ENCODE peak calls at places on chromosomes 13 and 19, in seven cellular contexts. F is neural progenitor cell, X is heart left ventricle, Q is A549, C is bronchial epithelial cell, T is GM13977, I is neural crest cell. J is an unnamed sample.

GRCh38 chr19:5578094-5578846 is 10.5 kb upstream of the TINCR start:
- DNase-seq in F (peak), X (peak), Q (peak), C (peak), T (peak), I (peak), J (peak)

GRCh38 chr19:42201489-42202289 is 15.8 kb downstream of the DEDD2 start:
- DNase-seq in F (no peak), X (peak), Q (no peak), C (no peak), T (peak), I (no peak), J (peak)

GRCh38 chr13:99386911-99387788 is 80.0 kb upstream of the GPR183 start:
- DNase-seq in F (peak), X (no peak), Q (peak), C (peak), T (peak), I (peak), J (peak)

GRCh38 chr13:80083516-80084085 is 257.3 kb downstream of the SPRY2 start:
- DNase-seq in F (no peak), X (no peak), Q (no peak), C (no peak), T (no peak), I (no peak), J (no peak)

GRCh38 chr13:66835040-66835628 is 395.0 kb downstream of the PCDH9 start:
- DNase-seq in F (peak), X (peak), Q (peak), C (no peak), T (no peak), I (no peak), J (no peak)

GRCh38 chr13:106533940-106534843 is 1.3 kb downstream of the EFNB2 start:
- DNase-seq in F (peak), X (peak), Q (no peak), C (peak), T (peak), I (peak), J (peak)

GRCh38 chr13:112837371-112838037 is 131.5 kb upstream of the MCF2L start:
- DNase-seq in F (no peak), X (no peak), Q (no peak), C (no peak), T (no peak), I (no peak), J (no peak)

GRCh38 chr19:35696835-35697234 is 7.5 kb upstream of the ZBTB32 start:
- DNase-seq in F (no peak), X (no peak), Q (no peak), C (no peak), T (peak), I (no peak), J (peak)

GRCh38 chr19:14248578-14249011 is 42.6 kb upstream of the ADGRL1 start:
- DNase-seq in F (peak), X (peak), Q (no peak), C (no peak), T (peak), I (peak), J (peak)

GRCh38 chr19:49020342-49020741 is 3.5 kb upstream of the LHB start:
- DNase-seq in F (no peak), X (no peak), Q (no peak), C (no peak), T (no peak), I (no peak), J (no peak)

GRCh38 chr13:43694265-43694664 is 92.5 kb downstream of the ENOX1 start:
- DNase-seq in F (no peak), X (no peak), Q (no peak), C (no peak), T (no peak), I (no peak), J (no peak)

GRCh38 chr13:68715651-68716050 is 1392.0 kb upstream of the ATXN8OS start:
- DNase-seq in F (no peak), X (no peak), Q (no peak), C (no peak), T (no peak), I (no peak), J (no peak)

GRCh38 chr19:33235996-33236350 is 10.3 kb upstream of the SLC7A10 start:
- DNase-seq in F (no peak), X (no peak), Q (no peak), C (no peak), T (no peak), I (no peak), J (no peak)

GRCh38 chr19:37303591-37304171 is 67.2 kb upstream of the ZNF527 start:
- DNase-seq in F (peak), X (no peak), Q (no peak), C (no peak), T (peak), I (no peak), J (no peak)

GRCh38 chr19:35569281-35569781 is 5.9 kb upstream of the ATP4A start:
- DNase-seq in F (no peak), X (no peak), Q (no peak), C (no peak), T (no peak), I (no peak), J (no peak)

GRCh38 chr13:38735655-38736440 is 49.0 kb downstream of the FREM2 start:
- DNase-seq in F (no peak), X (no peak), Q (no peak), C (no peak), T (no peak), I (no peak), J (no peak)

GRCh38 chr19:54673222-54673621 is 10.4 kb downstream of the LILRB4 start:
- DNase-seq in F (no peak), X (no peak), Q (no peak), C (no peak), T (no peak), I (no peak), J (no peak)

GRCh38 chr13:36531746-36532486 is 99.6 kb downstream of the CCNA1 start:
- DNase-seq in F (no peak), X (no peak), Q (no peak), C (peak), T (no peak), I (no peak), J (no peak)

GRCh38 chr19:23823952-23824389 is 65.3 kb upstream of the ZNF681 start:
- DNase-seq in F (peak), X (no peak), Q (no peak), C (peak), T (no peak), I (no peak), J (no peak)

GRCh38 chr13:25725104-25725503 is 326.7 kb downstream of the SHISA2 start:
- DNase-seq in F (peak), X (no peak), Q (no peak), C (no peak), T (no peak), I (no peak), J (no peak)

DNA sequence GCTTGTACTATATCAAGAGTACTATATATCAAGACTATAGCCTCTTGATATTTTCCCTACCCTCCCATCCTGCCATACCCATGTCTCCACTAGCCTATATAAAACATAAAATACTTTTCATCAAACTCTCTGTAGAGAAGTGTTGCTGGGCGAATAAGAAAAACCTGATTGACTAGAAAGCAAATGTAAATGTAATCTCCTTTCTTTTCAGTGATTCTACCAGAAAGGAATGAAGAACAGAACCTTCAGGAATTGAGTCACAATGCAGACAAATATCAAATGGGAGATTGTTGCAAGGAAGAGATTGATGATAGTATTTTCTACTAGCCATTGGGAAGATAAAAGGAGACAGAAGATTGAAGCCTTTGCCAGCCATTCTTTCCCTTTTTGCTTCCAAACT is 89.2 kb downstream of the KCNRG start:
- DNase-seq in F (no peak), X (no peak), Q (no peak), C (peak), T (no peak), I (no peak), J (no peak)
- TF ChIP-seq CTCF in F (no peak), X (no peak), Q (no peak), C (no peak), T (no peak), I (no peak), J (no peak)

GRCh38 chr13:44976196-44976595 is 13.1 kb downstream of the NUFIP1 start:
- DNase-seq in F (no peak), X (no peak), Q (no peak), C (no peak), T (no peak), I (no peak), J (no peak)

GRCh38 chr13:44971656-44972595 is 17.3 kb downstream of the NUFIP1 start:
- DNase-seq in F (no peak), X (no peak), Q (no peak), C (no peak), T (no peak), I (no peak), J (peak)

GRCh38 chr13:44969858-44970484 is 19.3 kb downstream of the NUFIP1 start:
- DNase-seq in F (peak), X (no peak), Q (peak), C (peak), T (peak), I (no peak), J (no peak)

GRCh38 chr13:44974056-44974798 is 15.0 kb downstream of the NUFIP1 start:
- DNase-seq in F (no peak), X (peak), Q (no peak), C (peak), T (no peak), I (no peak), J (no peak)

DNA sequence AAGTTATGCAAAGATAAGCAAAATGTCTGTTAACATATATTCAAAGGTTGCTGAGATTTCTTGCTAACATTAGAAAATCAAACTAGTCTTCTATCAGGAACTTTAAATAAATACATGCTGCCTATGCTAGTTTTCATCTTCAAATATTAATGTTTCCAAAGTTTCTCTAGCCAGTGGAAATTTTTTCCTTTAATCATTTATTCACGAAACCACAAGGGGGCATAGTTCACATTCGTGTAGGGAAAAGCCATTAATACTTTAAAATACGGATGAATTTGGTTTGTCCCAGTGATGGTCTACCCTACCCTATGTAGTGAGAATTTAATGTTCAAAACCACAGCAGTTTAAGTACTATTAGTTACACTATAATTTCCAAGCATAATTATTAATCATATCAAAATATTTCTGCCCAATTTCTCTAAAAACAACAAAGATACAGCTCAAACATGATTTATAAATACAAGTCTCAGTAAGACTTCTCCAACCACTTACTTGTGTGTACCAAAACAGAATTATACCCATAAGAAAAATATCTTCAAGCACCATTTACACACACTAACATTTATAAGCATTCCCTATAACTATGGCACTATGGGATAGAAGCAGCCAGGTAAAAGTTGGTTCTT is 16.2 kb downstream of the NUFIP1 start:
- DNase-seq in F (peak), X (no peak), Q (peak), C (peak), T (no peak), I (no peak), J (no peak)
- TF ChIP-seq CTCF in F (peak), X (peak), Q (peak), C (peak), T (peak), I (peak), J (peak)

DNA sequence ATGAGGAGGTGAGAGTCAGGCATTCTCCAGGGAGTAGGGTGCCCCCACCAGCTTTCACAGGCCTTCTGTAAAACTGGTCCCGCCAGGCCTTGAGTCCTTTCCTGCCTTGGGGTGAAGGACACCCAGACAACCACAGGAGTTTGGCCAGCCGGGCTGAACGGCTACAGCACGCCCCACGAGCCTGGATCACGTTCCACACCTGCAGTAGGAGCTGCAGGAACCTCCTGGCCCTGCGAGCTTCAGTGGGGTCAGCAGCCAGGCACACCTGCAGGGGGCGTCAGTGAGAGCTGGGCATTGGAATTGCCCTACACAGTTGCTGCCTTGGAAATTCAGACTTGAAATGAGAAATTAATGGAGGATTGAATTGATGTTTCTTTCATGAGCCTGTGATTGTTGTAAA is 45.7 kb downstream of the COL4A2 start:
- DNase-seq in F (no peak), X (no peak), Q (no peak), C (no peak), T (no peak), I (no peak), J (no peak)
- TF ChIP-seq CTCF in F (peak), X (no peak), Q (no peak), C (peak), T (peak), I (peak), J (peak)

DNA sequence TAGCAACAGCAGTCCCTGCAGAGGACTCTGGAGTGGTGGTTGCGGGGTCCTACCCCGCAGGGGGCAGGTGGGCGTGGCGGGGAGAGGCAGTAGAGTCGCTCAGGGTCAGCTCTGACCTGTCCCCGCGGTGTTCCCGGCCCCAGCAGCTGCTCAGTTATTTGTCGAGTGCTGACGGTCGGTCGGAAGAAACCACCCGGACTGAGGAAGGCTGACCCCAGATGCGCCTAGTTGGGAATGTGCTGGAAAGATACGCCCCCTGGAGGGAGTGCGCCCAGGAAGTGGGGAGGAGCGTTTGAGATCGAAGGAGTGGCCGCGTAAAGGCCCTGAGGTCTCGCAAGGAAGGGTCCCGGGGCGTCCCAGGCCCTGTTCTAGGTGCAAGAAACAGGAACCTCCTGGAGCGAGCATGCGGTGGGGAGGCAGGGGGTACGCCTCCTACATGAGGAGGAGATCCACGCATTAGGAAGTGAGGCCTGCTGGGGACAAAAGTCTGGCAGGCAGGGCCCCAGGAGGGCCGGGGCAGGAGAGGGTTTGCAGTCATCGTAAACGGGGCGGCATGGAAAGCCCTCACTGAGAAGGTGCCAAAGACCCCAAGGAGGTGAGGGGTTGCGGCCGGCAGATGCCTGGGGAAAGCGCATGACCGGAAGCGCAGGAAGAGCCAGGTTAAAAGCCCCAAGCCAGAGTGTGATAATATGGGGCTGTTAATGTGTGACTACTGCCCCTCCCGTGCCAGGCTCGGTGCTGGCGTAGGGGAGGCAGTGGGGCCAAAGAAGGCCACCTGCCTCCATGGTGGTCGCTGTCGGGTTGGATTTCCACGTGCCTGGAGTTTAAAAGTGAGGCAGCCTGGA is 9.1 kb downstream of the CCDC8 start:
- DNase-seq in F (peak), X (peak), Q (peak), C (no peak), T (no peak), I (peak), J (no peak)
- TF ChIP-seq CTCF in F (peak), X (no peak), Q (peak), C (peak), T (no peak), I (peak), J (no peak)